ENCODE peak calls at places on chromosomes 1 and 21, in four cellular contexts. One of them, this sample, is unnamed.

GRCh38 chr1:59346429-59346828 is 49.5 kb downstream of the FGGY start:
- DNase-seq in A172: no peak
- DNase-seq in small intestine: no peak
- DNase-seq in posterior cingulate gyrus: no peak
- DNase-seq in this sample: no peak

GRCh38 chr1:91781371-91781825 is 104.6 kb downstream of the TGFBR3 start:
- DNase-seq in A172: peak
- DNase-seq in small intestine: no peak
- DNase-seq in posterior cingulate gyrus: no peak
- DNase-seq in this sample: peak

GRCh38 chr1:16630661-16631247 is 17.4 kb upstream of the NBPF1 start:
- DNase-seq in A172: no peak
- DNase-seq in small intestine: no peak
- DNase-seq in posterior cingulate gyrus: peak
- DNase-seq in this sample: no peak

GRCh38 chr1:56496158-56496557 is 83.2 kb downstream of the PLPP3 start:
- DNase-seq in A172: no peak
- DNase-seq in small intestine: no peak
- DNase-seq in posterior cingulate gyrus: no peak
- DNase-seq in this sample: no peak

GRCh38 chr1:44945992-44946391 is 40.4 kb downstream of the EIF2B3 start:
- DNase-seq in A172: no peak
- DNase-seq in small intestine: no peak
- DNase-seq in posterior cingulate gyrus: no peak
- DNase-seq in this sample: no peak

GRCh38 chr1:117810553-117810952 is 118.9 kb downstream of the GDAP2 start:
- DNase-seq in A172: no peak
- DNase-seq in small intestine: no peak
- DNase-seq in posterior cingulate gyrus: no peak
- DNase-seq in this sample: no peak

GRCh38 chr1:2382621-2383361 is 8.6 kb downstream of the MORN1 start:
- DNase-seq in A172: no peak
- DNase-seq in small intestine: no peak
- DNase-seq in posterior cingulate gyrus: no peak
- DNase-seq in this sample: no peak

GRCh38 chr1:178254433-178254832 is 160.5 kb downstream of the RASAL2 start:
- DNase-seq in A172: no peak
- DNase-seq in small intestine: no peak
- DNase-seq in posterior cingulate gyrus: no peak
- DNase-seq in this sample: no peak

GRCh38 chr1:9882296-9882944 is 27.6 kb downstream of the CTNNBIP1 start:
- DNase-seq in A172: no peak
- DNase-seq in small intestine: no peak
- DNase-seq in posterior cingulate gyrus: no peak
- DNase-seq in this sample: no peak

GRCh38 chr1:81781749-81782148 is 19.0 kb upstream of the ADGRL2 start:
- DNase-seq in A172: no peak
- DNase-seq in small intestine: no peak
- DNase-seq in posterior cingulate gyrus: no peak
- DNase-seq in this sample: no peak

GRCh38 chr1:53982034-53982761 is 35.8 kb downstream of the LDLRAD1 start:
- DNase-seq in A172: no peak
- DNase-seq in small intestine: peak
- DNase-seq in posterior cingulate gyrus: peak
- DNase-seq in this sample: peak

GRCh38 chr1:32014199-32014936 is 700 bp downstream of the KHDRBS1 start:
- DNase-seq in A172: peak
- DNase-seq in small intestine: peak
- DNase-seq in posterior cingulate gyrus: peak
- DNase-seq in this sample: peak

GRCh38 chr1:101040666-101041065 is 15.1 kb upstream of the DPH5 start:
- DNase-seq in A172: no peak
- DNase-seq in small intestine: no peak
- DNase-seq in posterior cingulate gyrus: no peak
- DNase-seq in this sample: no peak

GRCh38 chr1:8472668-8473067 is 154.8 kb downstream of the SLC45A1 start:
- DNase-seq in A172: no peak
- DNase-seq in small intestine: no peak
- DNase-seq in posterior cingulate gyrus: no peak
- DNase-seq in this sample: no peak

GRCh38 chr1:34684246-34684645 is 70.6 kb upstream of the GJB5 start:
- DNase-seq in A172: peak
- DNase-seq in small intestine: no peak
- DNase-seq in posterior cingulate gyrus: no peak
- DNase-seq in this sample: no peak

GRCh38 chr21:35102488-35103407 is 53.6 kb upstream of the RUNX1 start:
- DNase-seq in A172: no peak
- DNase-seq in small intestine: no peak
- DNase-seq in posterior cingulate gyrus: peak
- DNase-seq in this sample: no peak

GRCh38 chr1:230231739-230232075 is 164.7 kb downstream of the GALNT2 start:
- DNase-seq in A172: no peak
- DNase-seq in small intestine: peak
- DNase-seq in posterior cingulate gyrus: no peak
- DNase-seq in this sample: no peak

GRCh38 chr1:32813941-32814739 is 3.0 kb downstream of the YARS1 start:
- DNase-seq in A172: no peak
- DNase-seq in small intestine: peak
- DNase-seq in posterior cingulate gyrus: no peak
- DNase-seq in this sample: no peak

GRCh38 chr1:223437151-223437550 is 43.9 kb downstream of the CCDC185 start:
- DNase-seq in A172: no peak
- DNase-seq in small intestine: no peak
- DNase-seq in posterior cingulate gyrus: no peak
- DNase-seq in this sample: no peak

GRCh38 chr1:222909586-222909985 is 94.7 kb downstream of the DISP1 start:
- DNase-seq in A172: no peak
- DNase-seq in small intestine: no peak
- DNase-seq in posterior cingulate gyrus: no peak
- DNase-seq in this sample: no peak

GRCh38 chr1:204991342-204991844 is 51.6 kb upstream of the CNTN2 start:
- DNase-seq in A172: no peak
- DNase-seq in small intestine: no peak
- DNase-seq in posterior cingulate gyrus: peak
- DNase-seq in this sample: no peak

GRCh38 chr1:47205918-47206317 is 16.1 kb upstream of the PDZK1IP1 start:
- DNase-seq in A172: no peak
- DNase-seq in small intestine: no peak
- DNase-seq in posterior cingulate gyrus: no peak
- DNase-seq in this sample: no peak

GRCh38 chr1:153431002-153431401 is 14.7 kb downstream of the S100A7A start:
- DNase-seq in A172: no peak
- DNase-seq in small intestine: no peak
- DNase-seq in posterior cingulate gyrus: no peak
- DNase-seq in this sample: no peak

GRCh38 chr1:156905176-156905575 is 11.7 kb downstream of the PEAR1 start:
- DNase-seq in A172: no peak
- DNase-seq in small intestine: no peak
- DNase-seq in posterior cingulate gyrus: no peak
- DNase-seq in this sample: no peak

GRCh38 chr21:42013338-42013737 is 3.2 kb upstream of the ZBTB21 start:
- DNase-seq in A172: no peak
- DNase-seq in small intestine: no peak
- DNase-seq in posterior cingulate gyrus: no peak
- DNase-seq in this sample: no peak

GRCh38 chr1:48807599-48808260 is 31.0 kb upstream of the BEND5 start:
- DNase-seq in A172: no peak
- DNase-seq in small intestine: no peak
- DNase-seq in posterior cingulate gyrus: no peak
- DNase-seq in this sample: no peak

GRCh38 chr1:223102797-223103533 is 40.1 kb downstream of the TLR5 start:
- DNase-seq in A172: peak
- DNase-seq in small intestine: peak
- DNase-seq in posterior cingulate gyrus: no peak
- DNase-seq in this sample: no peak

GRCh38 chr1:224219612-224220011 is 36.6 kb downstream of the DEGS1 start:
- DNase-seq in A172: no peak
- DNase-seq in small intestine: peak
- DNase-seq in posterior cingulate gyrus: no peak
- DNase-seq in this sample: no peak

GRCh38 chr21:15549671-15550070 is 180.1 kb upstream of the USP25 start:
- DNase-seq in A172: peak
- DNase-seq in small intestine: no peak
- DNase-seq in posterior cingulate gyrus: no peak
- DNase-seq in this sample: no peak

GRCh38 chr1:2553871-2554620 is 2.1 kb upstream of the TNFRSF14 start:
- DNase-seq in A172: no peak
- DNase-seq in small intestine: no peak
- DNase-seq in posterior cingulate gyrus: no peak
- DNase-seq in this sample: no peak

This sample was measured in AG04450.